ENCODE peak calls at places on chromosomes 12 and 14, in eight cellular contexts. One of them, this sample, is unnamed.

GRCh38 chr12:57355734-57356133 is 75.1 kb downstream of the R3HDM2 start:
- DNase-seq in brain microvascular endothelial cell: no peak
- DNase-seq in lung: no peak
- DNase-seq in tibial artery: no peak
- DNase-seq in AG09319: no peak
- DNase-seq in choroid plexus epithelial cell: no peak
- DNase-seq in activated B cell treated with CpG ODN at 0.5 μM for 24 hours: no peak
- DNase-seq in fibroblast of lung: no peak
- DNase-seq in this sample: no peak

GRCh38 chr14:93981316-93981715 is 4.9 kb upstream of the ASB2 start:
- DNase-seq in brain microvascular endothelial cell: no peak
- DNase-seq in lung: no peak
- DNase-seq in tibial artery: no peak
- DNase-seq in AG09319: no peak
- DNase-seq in choroid plexus epithelial cell: no peak
- DNase-seq in activated B cell treated with CpG ODN at 0.5 μM for 24 hours: no peak
- DNase-seq in fibroblast of lung: no peak
- DNase-seq in this sample: no peak

GRCh38 chr12:130754234-130755001 is 38.3 kb upstream of the RIMBP2 start:
- DNase-seq in brain microvascular endothelial cell: no peak
- DNase-seq in lung: no peak
- DNase-seq in tibial artery: no peak
- DNase-seq in AG09319: no peak
- DNase-seq in choroid plexus epithelial cell: no peak
- DNase-seq in activated B cell treated with CpG ODN at 0.5 μM for 24 hours: no peak
- DNase-seq in fibroblast of lung: no peak
- DNase-seq in this sample: no peak

GRCh38 chr12:122420471-122421262 is 1.8 kb downstream of the CLIP1 start:
- DNase-seq in brain microvascular endothelial cell: no peak
- DNase-seq in lung: no peak
- DNase-seq in tibial artery: no peak
- DNase-seq in AG09319: no peak
- DNase-seq in choroid plexus epithelial cell: no peak
- DNase-seq in activated B cell treated with CpG ODN at 0.5 μM for 24 hours: no peak
- DNase-seq in fibroblast of lung: peak; percentile 46
- DNase-seq in this sample: no peak

GRCh38 chr14:72521968-72522741 is 371.7 kb downstream of the DPF3 start:
- DNase-seq in brain microvascular endothelial cell: no peak
- DNase-seq in lung: no peak
- DNase-seq in tibial artery: no peak
- DNase-seq in AG09319: no peak
- DNase-seq in choroid plexus epithelial cell: no peak
- DNase-seq in activated B cell treated with CpG ODN at 0.5 μM for 24 hours: no peak
- DNase-seq in fibroblast of lung: peak; percentile 34
- DNase-seq in this sample: peak; percentile 36

GRCh38 chr12:55797068-55797467 is 20.5 kb downstream of the SARNP start:
- DNase-seq in brain microvascular endothelial cell: peak; percentile 33
- DNase-seq in lung: no peak
- DNase-seq in tibial artery: no peak
- DNase-seq in AG09319: no peak
- DNase-seq in choroid plexus epithelial cell: peak; percentile 81
- DNase-seq in activated B cell treated with CpG ODN at 0.5 μM for 24 hours: no peak
- DNase-seq in fibroblast of lung: peak; percentile 71
- DNase-seq in this sample: peak; percentile 73

GRCh38 chr12:22018860-22019259 is 27.2 kb upstream of the CMAS start:
- DNase-seq in brain microvascular endothelial cell: no peak
- DNase-seq in lung: no peak
- DNase-seq in tibial artery: no peak
- DNase-seq in AG09319: no peak
- DNase-seq in choroid plexus epithelial cell: peak; percentile 24
- DNase-seq in activated B cell treated with CpG ODN at 0.5 μM for 24 hours: no peak
- DNase-seq in fibroblast of lung: peak; percentile 17
- DNase-seq in this sample: peak; percentile 14

GRCh38 chr12:109064143-109064542 is 11.8 kb downstream of the USP30 start:
- DNase-seq in brain microvascular endothelial cell: no peak
- DNase-seq in lung: no peak
- DNase-seq in tibial artery: no peak
- DNase-seq in AG09319: no peak
- DNase-seq in choroid plexus epithelial cell: no peak
- DNase-seq in activated B cell treated with CpG ODN at 0.5 μM for 24 hours: no peak
- DNase-seq in fibroblast of lung: no peak
- DNase-seq in this sample: no peak

GRCh38 chr12:101570022-101570421 is 24.7 kb upstream of the MYBPC1 start:
- DNase-seq in brain microvascular endothelial cell: peak; percentile 25
- DNase-seq in lung: no peak
- DNase-seq in tibial artery: no peak
- DNase-seq in AG09319: peak; percentile 7
- DNase-seq in choroid plexus epithelial cell: peak; percentile 86
- DNase-seq in activated B cell treated with CpG ODN at 0.5 μM for 24 hours: no peak
- DNase-seq in fibroblast of lung: peak; percentile 62
- DNase-seq in this sample: peak; percentile 59

GRCh38 chr14:59238242-59238641 is 49.8 kb downstream of the DAAM1 start:
- DNase-seq in brain microvascular endothelial cell: no peak
- DNase-seq in lung: no peak
- DNase-seq in tibial artery: no peak
- DNase-seq in AG09319: no peak
- DNase-seq in choroid plexus epithelial cell: no peak
- DNase-seq in activated B cell treated with CpG ODN at 0.5 μM for 24 hours: no peak
- DNase-seq in fibroblast of lung: no peak
- DNase-seq in this sample: no peak

GRCh38 chr12:45969084-45969483 is 21.3 kb downstream of the SCAF11 start:
- DNase-seq in brain microvascular endothelial cell: no peak
- DNase-seq in lung: no peak
- DNase-seq in tibial artery: no peak
- DNase-seq in AG09319: no peak
- DNase-seq in choroid plexus epithelial cell: peak; percentile 64
- DNase-seq in activated B cell treated with CpG ODN at 0.5 μM for 24 hours: no peak
- DNase-seq in fibroblast of lung: peak; percentile 40
- DNase-seq in this sample: no peak

GRCh38 chr14:53331247-53331646 is 178.1 kb upstream of the DDHD1 start:
- DNase-seq in brain microvascular endothelial cell: peak; percentile 78
- DNase-seq in lung: no peak
- DNase-seq in tibial artery: no peak
- DNase-seq in AG09319: no peak
- DNase-seq in choroid plexus epithelial cell: peak; percentile 47
- DNase-seq in activated B cell treated with CpG ODN at 0.5 μM for 24 hours: no peak
- DNase-seq in fibroblast of lung: peak; percentile 60
- DNase-seq in this sample: peak; percentile 30

GRCh38 chr14:63492391-63492790 is 50.8 kb downstream of the PPP2R5E start:
- DNase-seq in brain microvascular endothelial cell: peak; percentile 66
- DNase-seq in lung: no peak
- DNase-seq in tibial artery: no peak
- DNase-seq in AG09319: peak; percentile 29
- DNase-seq in choroid plexus epithelial cell: peak; percentile 42
- DNase-seq in activated B cell treated with CpG ODN at 0.5 μM for 24 hours: no peak
- DNase-seq in fibroblast of lung: peak; percentile 37
- DNase-seq in this sample: peak; percentile 51

GRCh38 chr12:124125472-124125871 is 152.5 kb downstream of the ZNF664 start:
- DNase-seq in brain microvascular endothelial cell: no peak
- DNase-seq in lung: no peak
- DNase-seq in tibial artery: no peak
- DNase-seq in AG09319: no peak
- DNase-seq in choroid plexus epithelial cell: no peak
- DNase-seq in activated B cell treated with CpG ODN at 0.5 μM for 24 hours: no peak
- DNase-seq in fibroblast of lung: no peak
- DNase-seq in this sample: no peak

GRCh38 chr12:111394480-111394879 is 11.2 kb upstream of the SH2B3 start:
- DNase-seq in brain microvascular endothelial cell: no peak
- DNase-seq in lung: no peak
- DNase-seq in tibial artery: no peak
- DNase-seq in AG09319: no peak
- DNase-seq in choroid plexus epithelial cell: no peak
- DNase-seq in activated B cell treated with CpG ODN at 0.5 μM for 24 hours: no peak
- DNase-seq in fibroblast of lung: no peak
- DNase-seq in this sample: no peak

GRCh38 chr14:93133476-93133875 is 17.8 kb upstream of the ITPK1 start:
- DNase-seq in brain microvascular endothelial cell: no peak
- DNase-seq in lung: no peak
- DNase-seq in tibial artery: peak; percentile 78
- DNase-seq in AG09319: peak; percentile 89
- DNase-seq in choroid plexus epithelial cell: peak; percentile 64
- DNase-seq in activated B cell treated with CpG ODN at 0.5 μM for 24 hours: no peak
- DNase-seq in fibroblast of lung: peak; percentile 88
- DNase-seq in this sample: peak; percentile 89

GRCh38 chr12:96399081-96399918 is 939 bp downstream of the CDK17 start:
- DNase-seq in brain microvascular endothelial cell: peak; percentile 55
- DNase-seq in lung: peak; percentile 70
- DNase-seq in tibial artery: peak; percentile 87
- DNase-seq in AG09319: no peak
- DNase-seq in choroid plexus epithelial cell: peak; percentile 57
- DNase-seq in activated B cell treated with CpG ODN at 0.5 μM for 24 hours: peak; percentile 73
- DNase-seq in fibroblast of lung: peak; percentile 76
- DNase-seq in this sample: peak; percentile 85
- TF ChIP-seq CTCF in brain microvascular endothelial cell: peak; percentile 44
- TF ChIP-seq CTCF in lung: no peak
- TF ChIP-seq CTCF in tibial artery: peak; percentile 28
- TF ChIP-seq CTCF in AG09319: peak; percentile 36
- TF ChIP-seq CTCF in choroid plexus epithelial cell: no peak
- TF ChIP-seq CTCF in activated B cell treated with CpG ODN at 0.5 μM for 24 hours: no peak
- TF ChIP-seq CTCF in fibroblast of lung: peak; percentile 22
- TF ChIP-seq CTCF in this sample: peak; percentile 15

GRCh38 chr12:62166525-62166924 is 93.7 kb upstream of the USP15 start:
- DNase-seq in brain microvascular endothelial cell: no peak
- DNase-seq in lung: no peak
- DNase-seq in tibial artery: no peak
- DNase-seq in AG09319: no peak
- DNase-seq in choroid plexus epithelial cell: no peak
- DNase-seq in activated B cell treated with CpG ODN at 0.5 μM for 24 hours: no peak
- DNase-seq in fibroblast of lung: no peak
- DNase-seq in this sample: no peak
- TF ChIP-seq CTCF in brain microvascular endothelial cell: no peak
- TF ChIP-seq CTCF in lung: no peak
- TF ChIP-seq CTCF in tibial artery: no peak
- TF ChIP-seq CTCF in AG09319: no peak
- TF ChIP-seq CTCF in choroid plexus epithelial cell: no peak
- TF ChIP-seq CTCF in activated B cell treated with CpG ODN at 0.5 μM for 24 hours: no peak
- TF ChIP-seq CTCF in fibroblast of lung: no peak
- TF ChIP-seq CTCF in this sample: no peak

GRCh38 chr12:68896881-68897540 is 36.0 kb downstream of the CPM start:
- DNase-seq in brain microvascular endothelial cell: no peak
- DNase-seq in lung: no peak
- DNase-seq in tibial artery: no peak
- DNase-seq in AG09319: no peak
- DNase-seq in choroid plexus epithelial cell: peak; percentile 55
- DNase-seq in activated B cell treated with CpG ODN at 0.5 μM for 24 hours: no peak
- DNase-seq in fibroblast of lung: no peak
- DNase-seq in this sample: peak; percentile 50

GRCh38 chr12:68900241-68900640 is 32.7 kb downstream of the CPM start:
- DNase-seq in brain microvascular endothelial cell: no peak
- DNase-seq in lung: no peak
- DNase-seq in tibial artery: no peak
- DNase-seq in AG09319: no peak
- DNase-seq in choroid plexus epithelial cell: no peak
- DNase-seq in activated B cell treated with CpG ODN at 0.5 μM for 24 hours: no peak
- DNase-seq in fibroblast of lung: no peak
- DNase-seq in this sample: no peak

GRCh38 chr12:68901145-68901544 is 31.8 kb downstream of the CPM start:
- DNase-seq in brain microvascular endothelial cell: no peak
- DNase-seq in lung: no peak
- DNase-seq in tibial artery: no peak
- DNase-seq in AG09319: no peak
- DNase-seq in choroid plexus epithelial cell: no peak
- DNase-seq in activated B cell treated with CpG ODN at 0.5 μM for 24 hours: no peak
- DNase-seq in fibroblast of lung: no peak
- DNase-seq in this sample: no peak

GRCh38 chr12:68901551-68901950 is 31.4 kb downstream of the CPM start:
- DNase-seq in brain microvascular endothelial cell: no peak
- DNase-seq in lung: no peak
- DNase-seq in tibial artery: no peak
- DNase-seq in AG09319: no peak
- DNase-seq in choroid plexus epithelial cell: no peak
- DNase-seq in activated B cell treated with CpG ODN at 0.5 μM for 24 hours: no peak
- DNase-seq in fibroblast of lung: no peak
- DNase-seq in this sample: no peak

DNA sequence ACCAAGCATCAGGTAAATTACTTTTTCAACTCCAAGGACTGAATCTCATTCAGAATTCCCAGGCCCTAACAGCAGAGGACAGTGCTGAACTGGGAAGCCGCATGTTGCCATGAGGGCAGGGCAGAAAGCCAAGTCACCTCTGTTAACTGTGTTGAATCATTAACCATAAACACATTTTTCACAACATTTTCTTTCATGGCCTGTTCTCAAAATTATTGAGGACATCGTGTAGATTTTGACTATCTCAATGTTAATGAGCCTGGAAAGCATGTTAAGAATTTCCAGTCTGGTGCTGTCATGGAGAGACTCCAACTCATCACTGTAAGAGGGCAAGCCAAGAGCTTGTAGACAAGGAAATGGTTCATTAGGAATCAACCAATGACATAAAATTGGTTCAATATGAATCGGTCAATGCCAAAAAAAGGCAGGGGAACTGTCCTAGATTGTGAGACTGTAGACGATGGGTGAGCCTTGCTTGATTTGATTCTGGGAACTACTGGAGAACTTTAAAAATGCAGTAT is 33.7 kb downstream of the CPM start:
- DNase-seq in brain microvascular endothelial cell: peak; percentile 72
- DNase-seq in lung: peak; percentile 69
- DNase-seq in tibial artery: peak; percentile 70
- DNase-seq in AG09319: peak; percentile 73
- DNase-seq in choroid plexus epithelial cell: peak; percentile 93
- DNase-seq in activated B cell treated with CpG ODN at 0.5 μM for 24 hours: no peak
- DNase-seq in fibroblast of lung: peak; percentile 52
- DNase-seq in this sample: peak; percentile 74
- TF ChIP-seq CTCF in brain microvascular endothelial cell: peak; percentile 76
- TF ChIP-seq CTCF in lung: no peak
- TF ChIP-seq CTCF in tibial artery: peak; percentile 9
- TF ChIP-seq CTCF in AG09319: peak; percentile 85
- TF ChIP-seq CTCF in choroid plexus epithelial cell: peak; percentile 84
- TF ChIP-seq CTCF in activated B cell treated with CpG ODN at 0.5 μM for 24 hours: no peak
- TF ChIP-seq CTCF in fibroblast of lung: peak; percentile 52
- TF ChIP-seq CTCF in this sample: peak; percentile 56

DNA sequence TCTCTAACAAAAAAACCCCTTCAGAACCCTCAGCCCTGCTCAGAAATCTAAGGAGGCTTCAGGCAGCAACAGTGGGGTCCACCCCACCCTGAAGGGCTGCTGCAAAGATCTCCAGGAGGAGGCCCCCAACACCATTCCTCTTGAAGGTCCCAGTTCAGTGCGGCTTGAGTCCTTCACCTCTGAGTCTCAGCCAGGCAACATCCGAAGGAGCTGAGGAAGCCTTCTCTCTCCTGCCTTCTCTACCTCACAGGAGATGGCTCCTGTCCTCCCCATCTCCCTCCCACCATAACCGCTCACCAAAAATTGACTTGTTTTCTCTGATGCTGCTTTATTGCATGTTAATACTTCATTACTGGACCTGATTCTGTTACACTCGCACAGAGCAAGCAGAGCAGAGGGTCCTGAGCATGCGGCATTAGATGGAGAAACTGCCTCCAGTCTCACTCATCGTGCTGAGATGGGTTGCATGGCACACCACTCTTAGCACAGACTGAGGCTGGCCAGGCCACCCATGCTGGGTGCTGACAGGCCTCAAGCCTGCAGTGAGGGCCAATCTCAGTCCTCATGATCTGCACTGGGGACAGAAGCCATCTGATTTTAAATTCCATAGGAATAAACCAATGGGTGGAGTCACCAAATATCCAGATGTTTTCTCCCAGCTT is 224.8 kb downstream of the CACNA1C start:
- DNase-seq in brain microvascular endothelial cell: no peak
- DNase-seq in lung: no peak
- DNase-seq in tibial artery: peak; percentile 42
- DNase-seq in AG09319: no peak
- DNase-seq in choroid plexus epithelial cell: no peak
- DNase-seq in activated B cell treated with CpG ODN at 0.5 μM for 24 hours: no peak
- DNase-seq in fibroblast of lung: no peak
- DNase-seq in this sample: no peak
- TF ChIP-seq CTCF in brain microvascular endothelial cell: no peak
- TF ChIP-seq CTCF in lung: no peak
- TF ChIP-seq CTCF in tibial artery: no peak
- TF ChIP-seq CTCF in AG09319: no peak
- TF ChIP-seq CTCF in choroid plexus epithelial cell: no peak
- TF ChIP-seq CTCF in activated B cell treated with CpG ODN at 0.5 μM for 24 hours: no peak
- TF ChIP-seq CTCF in fibroblast of lung: no peak
- TF ChIP-seq CTCF in this sample: no peak

GRCh38 chr14:105267820-105268548 is 19.7 kb downstream of the BTBD6 start:
- DNase-seq in brain microvascular endothelial cell: no peak
- DNase-seq in lung: no peak
- DNase-seq in tibial artery: no peak
- DNase-seq in AG09319: no peak
- DNase-seq in choroid plexus epithelial cell: no peak
- DNase-seq in activated B cell treated with CpG ODN at 0.5 μM for 24 hours: no peak
- DNase-seq in fibroblast of lung: no peak
- DNase-seq in this sample: no peak
- TF ChIP-seq CTCF in brain microvascular endothelial cell: no peak
- TF ChIP-seq CTCF in lung: no peak
- TF ChIP-seq CTCF in tibial artery: no peak
- TF ChIP-seq CTCF in AG09319: no peak
- TF ChIP-seq CTCF in choroid plexus epithelial cell: no peak
- TF ChIP-seq CTCF in activated B cell treated with CpG ODN at 0.5 μM for 24 hours: no peak
- TF ChIP-seq CTCF in fibroblast of lung: no peak
- TF ChIP-seq CTCF in this sample: no peak